ENCODE peak calls at places on chromosome 19, in six cellular contexts. One of them, this sample, is unnamed.
A peak's percentile ranks its signal among the peaks of the same experiment; 100 is the strongest.

GRCh38 chr19:50797429-50798115 is 7.4 kb downstream of the ACP4 start:
- DNase-seq in colonic mucosa: no peak
- DNase-seq in neural progenitor cell: no peak
- DNase-seq in fibroblast of lung: no peak
- DNase-seq in mesenchymal stem cell: no peak
- DNase-seq in H1: no peak
- DNase-seq in this sample: no peak

GRCh38 chr19:9313756-9314155 is 4.1 kb upstream of the ZNF699 start:
- DNase-seq in colonic mucosa: no peak
- DNase-seq in H1: no peak
- DNase-seq in neural progenitor cell: no peak
- DNase-seq in fibroblast of lung: no peak
- DNase-seq in mesenchymal stem cell: no peak
- DNase-seq in this sample: no peak

GRCh38 chr19:56566904-56567273 is 379 bp upstream of the ZNF470 start:
- DNase-seq in fibroblast of lung: peak; percentile 44
- DNase-seq in colonic mucosa: peak; percentile 67
- DNase-seq in H1: no peak
- DNase-seq in mesenchymal stem cell: no peak
- DNase-seq in neural progenitor cell: no peak
- DNase-seq in this sample: no peak

GRCh38 chr19:45782162-45782623 is at the start of gene DMPK:
- DNase-seq in colonic mucosa: no peak
- DNase-seq in fibroblast of lung: no peak
- DNase-seq in H1: no peak
- DNase-seq in neural progenitor cell: no peak
- DNase-seq in mesenchymal stem cell: peak; percentile 60
- DNase-seq in this sample: no peak

GRCh38 chr19:51794865-51795490 is at the start of gene FPR3:
- DNase-seq in fibroblast of lung: no peak
- DNase-seq in colonic mucosa: no peak
- DNase-seq in H1: no peak
- DNase-seq in mesenchymal stem cell: no peak
- DNase-seq in neural progenitor cell: no peak
- DNase-seq in this sample: no peak

GRCh38 chr19:8158411-8159074 is 9.2 kb upstream of the FBN3 start:
- DNase-seq in neural progenitor cell: peak; percentile 89
- DNase-seq in colonic mucosa: peak; percentile 49
- DNase-seq in H1: no peak
- DNase-seq in mesenchymal stem cell: peak; percentile 77
- DNase-seq in fibroblast of lung: peak; percentile 88
- DNase-seq in this sample: peak; percentile 79

GRCh38 chr19:39679056-39679790 is 23.5 kb downstream of the LGALS16 start:
- DNase-seq in mesenchymal stem cell: no peak
- DNase-seq in H1: no peak
- DNase-seq in colonic mucosa: no peak
- DNase-seq in neural progenitor cell: no peak
- DNase-seq in fibroblast of lung: no peak
- DNase-seq in this sample: no peak

GRCh38 chr19:57560049-57560491 is 407 bp upstream of the ZNF550 start:
- DNase-seq in colonic mucosa: no peak
- DNase-seq in fibroblast of lung: peak; percentile 72
- DNase-seq in mesenchymal stem cell: no peak
- DNase-seq in H1: no peak
- DNase-seq in neural progenitor cell: no peak
- DNase-seq in this sample: peak; percentile 76

GRCh38 chr19:43463381-43464088 is 1.9 kb downstream of the LYPD3 start:
- DNase-seq in colonic mucosa: peak; percentile 100
- DNase-seq in H1: peak; percentile 99
- DNase-seq in neural progenitor cell: peak; percentile 97
- DNase-seq in mesenchymal stem cell: peak; percentile 95
- DNase-seq in fibroblast of lung: peak; percentile 91
- DNase-seq in this sample: peak; percentile 79

GRCh38 chr19:6066661-6067646 is 43.3 kb downstream of the RFX2 start:
- DNase-seq in colonic mucosa: peak; percentile 89
- DNase-seq in neural progenitor cell: peak; percentile 98
- DNase-seq in H1: peak; percentile 68
- DNase-seq in mesenchymal stem cell: peak; percentile 99
- DNase-seq in fibroblast of lung: peak; percentile 87
- DNase-seq in this sample: peak; percentile 86

GRCh38 chr19:55067869-55068268 is 4.9 kb upstream of the RDH13 start:
- DNase-seq in colonic mucosa: no peak
- DNase-seq in fibroblast of lung: no peak
- DNase-seq in mesenchymal stem cell: no peak
- DNase-seq in neural progenitor cell: no peak
- DNase-seq in H1: no peak
- DNase-seq in this sample: no peak

GRCh38 chr19:15318241-15318691 is 14.1 kb downstream of the BRD4 start:
- DNase-seq in colonic mucosa: no peak
- DNase-seq in fibroblast of lung: peak; percentile 55
- DNase-seq in neural progenitor cell: no peak
- DNase-seq in H1: no peak
- DNase-seq in mesenchymal stem cell: no peak
- DNase-seq in this sample: peak; percentile 42

GRCh38 chr19:2678043-2678671 is 24.3 kb downstream of the GNG7 start:
- DNase-seq in colonic mucosa: no peak
- DNase-seq in neural progenitor cell: no peak
- DNase-seq in mesenchymal stem cell: no peak
- DNase-seq in fibroblast of lung: no peak
- DNase-seq in H1: no peak
- DNase-seq in this sample: no peak

GRCh38 chr19:45038931-45039893 is at the start of gene CLASRP:
- DNase-seq in neural progenitor cell: peak; percentile 96
- DNase-seq in H1: peak; percentile 92
- DNase-seq in colonic mucosa: peak; percentile 93
- DNase-seq in fibroblast of lung: peak; percentile 92
- DNase-seq in mesenchymal stem cell: peak; percentile 92
- DNase-seq in this sample: peak; percentile 86

GRCh38 chr19:30323904-30324303 is 48.3 kb upstream of the ZNF536 start:
- DNase-seq in H1: no peak
- DNase-seq in fibroblast of lung: no peak
- DNase-seq in mesenchymal stem cell: no peak
- DNase-seq in neural progenitor cell: no peak
- DNase-seq in colonic mucosa: no peak
- DNase-seq in this sample: no peak

GRCh38 chr19:32231691-32232090 is 113.7 kb upstream of the ZNF507 start:
- DNase-seq in colonic mucosa: no peak
- DNase-seq in mesenchymal stem cell: no peak
- DNase-seq in neural progenitor cell: no peak
- DNase-seq in H1: peak; percentile 24
- DNase-seq in fibroblast of lung: no peak
- DNase-seq in this sample: no peak

DNA sequence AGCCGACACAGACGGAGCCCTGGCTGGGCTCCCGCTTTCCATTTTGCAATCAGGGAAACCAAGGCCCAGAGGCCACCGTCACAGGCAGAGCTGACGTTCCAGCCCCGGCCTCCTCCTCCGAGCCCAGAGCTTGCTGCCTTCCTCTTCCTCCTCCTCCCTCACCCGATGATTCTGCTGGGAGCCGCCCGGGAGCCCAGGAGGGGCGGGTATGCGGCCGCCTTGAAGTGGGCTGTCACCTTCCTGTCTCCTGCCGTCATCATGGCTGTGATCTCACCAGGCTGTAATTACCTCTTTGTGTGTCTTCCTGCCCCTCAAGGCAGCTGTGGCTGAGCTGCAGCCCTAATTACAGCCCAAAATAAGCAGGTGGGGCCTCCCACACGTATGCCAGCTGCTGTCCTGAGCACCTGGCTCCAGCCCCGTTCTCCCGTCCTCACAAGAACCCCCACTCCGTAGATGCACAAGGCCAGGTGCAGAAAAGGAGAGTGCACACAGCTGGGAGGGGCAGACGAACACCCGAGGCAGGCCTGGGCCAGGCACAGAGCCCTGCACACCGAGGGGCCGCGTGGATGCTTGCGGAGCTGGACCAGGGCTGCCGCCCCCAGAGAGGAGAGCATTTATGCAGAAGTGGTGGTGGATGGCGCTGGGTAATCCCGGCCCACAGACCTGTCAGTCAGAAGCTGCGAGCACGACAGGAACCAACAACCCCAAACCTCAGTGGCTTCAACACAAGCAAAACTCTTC is 4.0 kb downstream of the TPGS1 start:
- DNase-seq in mesenchymal stem cell: no peak
- DNase-seq in colonic mucosa: peak; percentile 88
- DNase-seq in H1: peak; percentile 61
- DNase-seq in neural progenitor cell: peak; percentile 75
- DNase-seq in fibroblast of lung: no peak
- DNase-seq in this sample: peak; percentile 36
- H3K9ac ChIP-seq in mesenchymal stem cell: peak overlapping the region; percentile 35
- H3K9ac ChIP-seq in colonic mucosa: peak overlapping the region; percentile 70
- H3K9ac ChIP-seq in H1: no peak overlapping the region
- H3K9ac ChIP-seq in neural progenitor cell: no peak overlapping the region
- H3K9ac ChIP-seq in fibroblast of lung: peak overlapping the region; percentile 16
- H3K9ac ChIP-seq in this sample: no peak overlapping the region

GRCh38 chr19:36086326-36086725 is 24.6 kb upstream of the OVOL3 start:
- DNase-seq in colonic mucosa: no peak
- DNase-seq in fibroblast of lung: no peak
- DNase-seq in mesenchymal stem cell: no peak
- DNase-seq in neural progenitor cell: no peak
- DNase-seq in H1: no peak
- DNase-seq in this sample: no peak
- H3K9ac ChIP-seq in colonic mucosa: no peak overlapping the region
- H3K9ac ChIP-seq in fibroblast of lung: no peak overlapping the region
- H3K9ac ChIP-seq in mesenchymal stem cell: no peak overlapping the region
- H3K9ac ChIP-seq in neural progenitor cell: no peak overlapping the region
- H3K9ac ChIP-seq in H1: no peak overlapping the region
- H3K9ac ChIP-seq in this sample: no peak overlapping the region

GRCh38 chr19:35155441-35155840 is 906 bp downstream of the FXYD5 start:
- DNase-seq in neural progenitor cell: no peak
- DNase-seq in fibroblast of lung: no peak
- DNase-seq in colonic mucosa: no peak
- DNase-seq in H1: no peak
- DNase-seq in mesenchymal stem cell: no peak
- DNase-seq in this sample: no peak

GRCh38 chr19:35155981-35156672 is 1.6 kb downstream of the FXYD5 start:
- DNase-seq in fibroblast of lung: no peak
- DNase-seq in colonic mucosa: no peak
- DNase-seq in mesenchymal stem cell: no peak
- DNase-seq in neural progenitor cell: no peak
- DNase-seq in H1: no peak
- DNase-seq in this sample: no peak

GRCh38 chr19:35154535-35155406 is at the start of gene FXYD5:
- DNase-seq in neural progenitor cell: peak; percentile 72
- DNase-seq in mesenchymal stem cell: peak; percentile 91
- DNase-seq in colonic mucosa: peak; percentile 72
- DNase-seq in fibroblast of lung: peak; percentile 69
- DNase-seq in H1: peak; percentile 72
- DNase-seq in this sample: peak; percentile 80

GRCh38 chr19:35151273-35152065 is 3.1 kb upstream of the FXYD5 start:
- DNase-seq in mesenchymal stem cell: no peak
- DNase-seq in neural progenitor cell: no peak
- DNase-seq in colonic mucosa: no peak
- DNase-seq in fibroblast of lung: no peak
- DNase-seq in H1: no peak
- DNase-seq in this sample: no peak

DNA sequence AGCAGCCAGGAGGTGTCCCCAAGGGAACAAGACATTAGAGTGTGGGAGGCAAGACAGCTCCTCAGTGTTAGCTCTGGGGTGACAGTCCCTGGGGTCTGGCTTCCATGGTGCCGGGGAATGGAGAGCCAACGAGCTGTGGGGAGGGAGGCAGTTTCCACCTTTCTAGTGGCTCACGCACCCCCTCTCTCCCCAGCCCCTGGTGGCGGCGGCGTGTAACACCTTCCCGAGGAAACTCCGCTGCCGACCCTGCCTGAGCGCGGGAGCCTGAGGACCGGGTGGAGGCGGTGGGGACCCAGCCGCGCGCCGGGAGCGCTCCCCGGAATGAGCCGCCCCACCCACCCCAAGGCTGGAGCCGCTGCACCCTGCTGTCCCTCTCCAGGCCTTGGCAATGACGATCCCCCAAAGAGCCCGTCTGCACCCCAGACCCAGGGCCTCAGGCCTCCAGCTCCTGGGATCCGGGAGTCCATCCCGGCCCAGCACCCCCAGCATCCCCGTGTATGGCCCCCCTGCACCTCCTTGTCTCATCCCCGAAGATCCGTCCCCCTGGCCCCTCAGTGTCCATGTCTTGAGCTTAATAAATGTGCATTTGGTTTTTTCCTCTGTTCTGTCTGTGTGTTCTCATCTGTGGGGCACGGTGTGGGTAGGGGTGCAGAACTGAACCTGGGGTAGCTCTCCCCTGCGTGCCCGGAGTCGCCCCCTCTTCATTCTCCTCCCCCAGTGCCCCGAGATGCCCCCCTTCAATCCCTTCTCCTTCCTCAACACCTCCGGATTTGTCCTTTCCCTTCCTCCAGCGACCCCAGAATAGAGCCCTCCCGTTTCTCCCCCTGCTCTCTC is 617 bp upstream of the FXYD5 start:
- DNase-seq in fibroblast of lung: no peak
- DNase-seq in H1: peak; percentile 84
- DNase-seq in mesenchymal stem cell: peak; percentile 64
- DNase-seq in colonic mucosa: peak; percentile 50
- DNase-seq in neural progenitor cell: peak; percentile 79
- DNase-seq in this sample: no peak
- H3K9ac ChIP-seq in fibroblast of lung: no peak overlapping the region
- H3K9ac ChIP-seq in H1: no peak overlapping the region
- H3K9ac ChIP-seq in mesenchymal stem cell: peak overlapping the region; percentile 95
- H3K9ac ChIP-seq in colonic mucosa: peak overlapping the region; percentile 48
- H3K9ac ChIP-seq in neural progenitor cell: no peak overlapping the region
- H3K9ac ChIP-seq in this sample: peak overlapping the region; percentile 56

GRCh38 chr19:48186015-48186414 is 15.5 kb downstream of the ZSWIM9 start:
- DNase-seq in neural progenitor cell: no peak
- DNase-seq in fibroblast of lung: no peak
- DNase-seq in H1: no peak
- DNase-seq in colonic mucosa: no peak
- DNase-seq in mesenchymal stem cell: no peak
- DNase-seq in this sample: no peak

GRCh38 chr19:48182434-48182833 is 12.0 kb downstream of the ZSWIM9 start:
- DNase-seq in neural progenitor cell: no peak
- DNase-seq in H1: peak; percentile 54
- DNase-seq in colonic mucosa: no peak
- DNase-seq in mesenchymal stem cell: no peak
- DNase-seq in fibroblast of lung: no peak
- DNase-seq in this sample: no peak

GRCh38 chr19:48183356-48183755 is 12.9 kb downstream of the ZSWIM9 start:
- DNase-seq in H1: no peak
- DNase-seq in colonic mucosa: no peak
- DNase-seq in mesenchymal stem cell: no peak
- DNase-seq in fibroblast of lung: no peak
- DNase-seq in neural progenitor cell: no peak
- DNase-seq in this sample: no peak

GRCh38 chr19:48190288-48191284 is 20.1 kb downstream of the ZSWIM9 start:
- DNase-seq in colonic mucosa: no peak
- DNase-seq in H1: peak; percentile 91
- DNase-seq in neural progenitor cell: peak; percentile 81
- DNase-seq in fibroblast of lung: peak; percentile 56
- DNase-seq in mesenchymal stem cell: peak; percentile 64
- DNase-seq in this sample: peak; percentile 82

DNA sequence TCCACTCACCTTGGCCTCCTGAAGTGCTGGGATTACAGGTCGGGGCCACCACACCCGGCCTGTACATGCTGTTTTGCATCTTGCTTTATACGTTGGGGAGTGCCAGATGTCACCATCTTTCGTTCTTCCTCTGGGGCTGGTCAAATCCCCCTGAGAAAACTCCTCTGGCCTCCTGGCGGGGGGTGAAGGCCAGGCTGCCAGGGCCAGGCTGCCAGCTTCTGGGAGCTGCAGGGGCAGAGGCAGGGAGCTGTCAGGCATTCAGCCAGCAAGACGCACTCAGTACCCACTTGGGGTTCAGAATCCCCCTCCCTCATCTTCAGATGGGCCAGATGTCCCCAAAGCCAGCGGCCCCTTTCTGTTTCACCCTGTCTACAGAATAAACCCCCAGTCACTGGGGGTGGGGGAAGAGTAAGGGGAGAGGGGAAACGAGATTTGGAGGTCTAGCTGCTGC is 16.1 kb downstream of the ZSWIM9 start:
- DNase-seq in neural progenitor cell: no peak
- DNase-seq in colonic mucosa: no peak
- DNase-seq in fibroblast of lung: no peak
- DNase-seq in H1: no peak
- DNase-seq in mesenchymal stem cell: no peak
- DNase-seq in this sample: no peak
- H3K9ac ChIP-seq in neural progenitor cell: no peak overlapping the region
- H3K9ac ChIP-seq in colonic mucosa: no peak overlapping the region
- H3K9ac ChIP-seq in fibroblast of lung: no peak overlapping the region
- H3K9ac ChIP-seq in H1: no peak overlapping the region
- H3K9ac ChIP-seq in mesenchymal stem cell: no peak overlapping the region
- H3K9ac ChIP-seq in this sample: no peak overlapping the region